ENCODE peak calls at places on chromosomes 3 and 15, in four cellular contexts. U is GM13976, I is amniotic stem cell, B is HEK293T. D is an unnamed sample.

GRCh38 chr3:178618197-178618596 is 82.0 kb downstream of the KCNMB2 start:
- DNase-seq in I (peak), U (no peak), B (no peak), D (no peak)

GRCh38 chr15:48806151-48806550 is 4.7 kb downstream of the CEP152 start:
- DNase-seq in B (no peak), U (no peak), I (no peak), D (peak)

GRCh38 chr3:142318331-142318730 is 92.9 kb upstream of the GK5 start:
- DNase-seq in U (no peak), B (no peak), I (no peak), D (no peak)

GRCh38 chr3:42668793-42669217 is 15.3 kb downstream of the ZBTB47 start:
- DNase-seq in B (no peak), I (no peak), U (no peak), D (no peak)

GRCh38 chr15:61421470-61421869 is 192.4 kb upstream of the RORA start:
- DNase-seq in I (no peak), U (no peak), B (no peak), D (no peak)

GRCh38 chr15:63633312-63633711 is 36.1 kb downstream of the FBXL22 start:
- DNase-seq in U (no peak), I (no peak), B (no peak), D (no peak)

GRCh38 chr3:158330820-158331219 is 220.9 kb downstream of the RSRC1 start:
- DNase-seq in U (no peak), I (no peak), B (no peak), D (no peak)

GRCh38 chr3:159882784-159883779 is 105.6 kb upstream of the IL12A start:
- DNase-seq in U (no peak), I (peak), B (peak), D (peak)

GRCh38 chr15:31041610-31042009 is 50.2 kb upstream of the MTMR10 start:
- DNase-seq in U (no peak), B (no peak), I (no peak), D (no peak)